ENCODE peak calls at places on chromosome 19, in nine cellular contexts. D is AG09309, K is brain microvascular endothelial cell, R is HCT116, G is left ventricle myocardium inferior, O is fibroblast of pulmonary artery, B is colonic mucosa, W is fibroblast of the aortic adventitia, E is heart left ventricle. F is an unnamed sample.

GRCh38 chr19:57434386-57435061 is 601 bp upstream of the ZNF749 start:
- DNase-seq in R (no peak), W (no peak), O (no peak), D (no peak), K (no peak), B (no peak), G (no peak), E (no peak), F (no peak)

GRCh38 chr19:33392341-33393285 is 19.1 kb downstream of the CEBPG start:
- DNase-seq in B (no peak), D (no peak), E (peak; percentile 73), R (no peak), G (peak; percentile 25), K (no peak), W (no peak), O (no peak), F (peak; percentile 82)

GRCh38 chr19:18093439-18094161 is 4.0 kb upstream of the MAST3 start:
- DNase-seq in K (peak; percentile 18), W (peak; percentile 39), E (no peak), G (no peak), O (peak; percentile 33), B (no peak), D (no peak), R (peak; percentile 64), F (no peak)

GRCh38 chr19:13887529-13887928 is 10.6 kb downstream of the NANOS3 start:
- DNase-seq in E (no peak), B (no peak), W (peak; percentile 45), O (peak; percentile 21), K (no peak), D (peak; percentile 54), G (no peak), R (no peak), F (no peak)

GRCh38 chr19:33444993-33445751 is 71.7 kb downstream of the CEBPG start:
- DNase-seq in R (no peak), W (peak; percentile 7), E (peak; percentile 37), G (peak; percentile 11), B (no peak), D (no peak), O (no peak), K (no peak), F (no peak)

GRCh38 chr19:28493881-28494280 is 719.1 kb downstream of the UQCRFS1 start:
- DNase-seq in D (no peak), G (no peak), R (no peak), O (no peak), K (no peak), E (no peak), W (no peak), B (no peak), F (no peak)

GRCh38 chr19:53824134-53824611 is at the start of gene NLRP12:
- DNase-seq in R (no peak), G (no peak), K (no peak), B (no peak), O (no peak), W (no peak), E (peak; percentile 69), D (no peak), F (no peak)

GRCh38 chr19:45765365-45766292 is 3.4 kb downstream of the SIX5 start:
- DNase-seq in B (no peak), G (no peak), E (peak; percentile 72), D (no peak), O (no peak), W (no peak), K (no peak), R (no peak), F (no peak)

GRCh38 chr19:45641274-45642105 is 2.3 kb upstream of the EML2 start:
- DNase-seq in G (peak; percentile 74), O (peak; percentile 69), D (no peak), K (peak; percentile 76), W (peak; percentile 63), R (peak; percentile 97), E (peak; percentile 79), B (peak; percentile 97), F (peak; percentile 88)

GRCh38 chr19:14197882-14198281 is 8.1 kb downstream of the ADGRL1 start:
- DNase-seq in K (no peak), B (no peak), O (no peak), D (no peak), W (no peak), R (no peak), E (no peak), G (no peak), F (no peak)

GRCh38 chr19:12720851-12721655 is 2.7 kb downstream of the TNPO2 start:
- DNase-seq in K (no peak), O (peak; percentile 26), D (no peak), E (peak; percentile 68), G (no peak), B (peak; percentile 26), R (no peak), W (peak; percentile 17), F (peak; percentile 20)

GRCh38 chr19:44588753-44589112 is 24.6 kb upstream of the IGSF23 start:
- DNase-seq in W (no peak), G (no peak), B (no peak), O (no peak), E (no peak), R (peak; percentile 39), K (no peak), D (no peak), F (no peak)

GRCh38 chr19:14577885-14578427 is 4.9 kb upstream of the CLEC17A start:
- DNase-seq in K (no peak), G (no peak), B (no peak), R (no peak), D (no peak), W (no peak), E (no peak), O (no peak), F (no peak)

GRCh38 chr19:17076539-17076919 is 952 bp downstream of the MYO9B start:
- DNase-seq in G (no peak), R (no peak), K (no peak), D (no peak), B (no peak), O (no peak), E (no peak), W (no peak), F (no peak)

DNA sequence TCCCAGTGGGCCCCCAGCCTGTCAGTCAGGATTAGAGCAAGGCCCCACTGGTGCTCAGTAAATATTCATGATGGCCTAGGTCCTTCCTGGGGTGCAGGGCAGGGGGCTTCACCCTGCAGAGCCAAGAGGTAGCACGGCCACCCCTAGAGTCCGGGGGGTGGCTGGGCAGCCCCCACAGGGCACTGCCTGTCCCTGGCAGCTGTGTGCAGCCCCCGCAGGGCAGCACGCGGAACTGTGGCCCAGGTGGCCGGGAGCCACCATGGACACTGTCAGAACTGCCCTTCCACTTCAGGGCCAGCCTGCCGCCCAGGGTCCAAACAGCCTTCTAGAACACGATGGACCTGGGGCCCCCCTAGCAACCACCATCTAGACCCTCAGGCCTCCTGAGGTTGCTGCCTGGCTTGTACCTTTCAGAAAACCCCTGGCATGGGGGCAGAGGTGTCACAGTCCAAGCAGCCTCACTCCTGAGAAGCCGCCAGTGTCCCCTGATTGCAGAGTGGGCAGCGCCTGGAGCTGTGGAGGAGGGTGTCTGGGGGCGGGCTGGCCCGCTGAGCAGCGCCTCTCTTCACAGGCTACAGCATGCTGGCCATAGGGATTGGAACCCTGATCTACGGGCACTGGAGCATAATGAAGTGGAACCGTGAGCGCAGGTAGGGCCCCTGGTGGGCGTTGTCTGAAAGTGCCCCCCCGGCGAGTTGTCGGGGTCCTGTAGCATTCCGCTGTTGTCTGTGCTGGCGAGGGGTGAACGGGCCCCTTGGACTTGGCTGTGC is 2.9 kb upstream of the YJEFN3 start:
- DNase-seq in G (no peak), O (no peak), E (no peak), R (no peak), W (no peak), B (no peak), K (no peak), D (no peak), F (peak; percentile 63)
- TF ChIP-seq CTCF in G (no peak), O (no peak), E (no peak), R (no peak), W (no peak), B (no peak), K (peak; percentile 13), D (no peak), F (no peak)

GRCh38 chr19:40528533-40529092 is 48.1 kb upstream of the SHKBP1 start:
- DNase-seq in K (no peak), W (no peak), G (no peak), B (no peak), E (no peak), O (no peak), R (no peak), D (no peak), F (no peak)
- H3K4me3 ChIP-seq in K (no peak overlapping the region), W (no peak overlapping the region), G (no peak overlapping the region), B (no peak overlapping the region), E (no peak overlapping the region), O (no peak overlapping the region), R (peak overlapping the region; percentile 30), D (no peak overlapping the region), F (no peak overlapping the region)

DNA sequence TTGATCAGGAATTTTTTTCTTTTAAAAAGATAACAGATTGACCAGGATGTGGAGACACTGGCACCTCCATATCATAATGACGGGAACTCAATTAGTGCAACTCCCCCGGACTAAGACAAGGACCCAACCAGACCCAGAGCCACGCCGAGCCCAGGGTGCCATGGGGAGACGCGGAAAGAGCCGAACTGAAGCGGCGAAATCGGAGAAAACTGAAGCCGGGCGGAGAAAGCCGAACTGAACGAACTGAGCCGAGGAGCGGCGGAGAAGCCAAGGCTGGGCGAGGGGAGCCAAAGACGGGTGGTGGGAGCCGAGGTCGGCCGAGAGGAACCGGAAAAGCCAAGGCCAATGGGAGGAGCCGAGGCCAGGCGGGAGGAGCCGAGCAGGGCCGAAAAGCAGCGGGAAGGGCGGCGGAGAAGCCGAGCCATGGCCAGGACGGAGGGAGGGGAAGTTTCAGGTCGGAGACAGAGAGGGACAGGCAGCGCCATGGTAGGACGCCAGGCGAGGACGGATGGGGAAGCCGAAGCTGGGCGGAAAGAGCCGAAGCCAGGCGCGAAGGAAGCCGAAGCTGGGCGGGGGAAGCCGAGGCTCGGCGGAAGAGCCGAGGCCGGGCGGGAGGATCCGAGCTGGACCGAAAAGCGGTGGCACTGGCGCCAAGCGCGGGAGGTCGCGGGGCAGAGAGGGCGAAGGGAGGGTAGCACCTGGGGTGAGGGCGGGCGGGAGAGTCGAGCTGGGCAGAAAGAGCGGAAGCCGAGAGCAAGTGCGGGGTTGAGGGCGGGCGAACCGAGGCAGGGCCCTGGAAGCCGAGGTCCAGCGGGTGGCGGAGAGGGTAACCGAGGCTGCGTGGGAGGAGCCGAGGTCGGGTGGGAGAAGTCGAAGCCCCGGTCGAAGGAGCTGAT is 29.4 kb downstream of the ZNF557 start:
- DNase-seq in E (peak; percentile 96), K (peak; percentile 82), G (peak; percentile 90), D (peak; percentile 58), R (peak; percentile 79), B (peak; percentile 93), O (peak; percentile 93), W (peak; percentile 92), F (peak; percentile 94)
- TF ChIP-seq CTCF in E (no peak), K (no peak), G (no peak), D (no peak), R (no peak), B (no peak), O (no peak), W (no peak), F (no peak)

GRCh38 chr19:38120471-38121030 is 103.5 kb downstream of the DPF1 start:
- DNase-seq in E (no peak), B (no peak), R (no peak), K (no peak), O (no peak), W (no peak), D (no peak), G (no peak), F (no peak)
- H3K4me3 ChIP-seq in E (no peak overlapping the region), B (no peak overlapping the region), R (no peak overlapping the region), K (no peak overlapping the region), O (no peak overlapping the region), W (no peak overlapping the region), D (no peak overlapping the region), G (no peak overlapping the region), F (no peak overlapping the region)